ENCODE peak calls at places on chromosomes 3 and 15, in nine cellular contexts. C is mammary epithelial cell, A is thyroid gland, V is vagina, K is tibial nerve, D is AG04450, X is H9, N is HCT116, H is upper lobe of left lung. G is an unnamed sample.

GRCh38 chr3:150317469-150317868 is 90.6 kb upstream of the TSC22D2 start:
- DNase-seq in N (no peak), A (no peak), C (no peak), X (no peak), H (no peak), D (no peak), K (no peak), V (no peak), G (no peak)

GRCh38 chr3:4670352-4670751 is 177.2 kb downstream of the ITPR1 start:
- DNase-seq in K (no peak), N (no peak), D (no peak), V (no peak), C (no peak), A (no peak), X (peak; percentile 52), H (no peak), G (no peak)

GRCh38 chr3:139778884-139779283 is 101.1 kb upstream of the NMNAT3 start:
- DNase-seq in A (no peak), V (no peak), D (no peak), H (no peak), C (no peak), X (no peak), N (no peak), K (no peak), G (no peak)

GRCh38 chr3:194707176-194707575 is 21.5 kb downstream of the FAM43A start:
- DNase-seq in N (no peak), C (no peak), X (no peak), D (no peak), K (no peak), V (no peak), A (no peak), H (no peak), G (no peak)

GRCh38 chr3:159174715-159175390 is 373.0 kb downstream of the MFSD1 start:
- DNase-seq in N (no peak), H (no peak), D (no peak), V (no peak), X (no peak), C (peak; percentile 74), A (no peak), K (no peak), G (no peak)

GRCh38 chr15:57312006-57312322 is 64.3 kb upstream of the CGNL1 start:
- DNase-seq in X (no peak), K (no peak), C (no peak), A (no peak), H (no peak), D (no peak), N (no peak), V (no peak), G (no peak)

GRCh38 chr3:24192469-24193056 is 247.5 kb downstream of the NR1D2 start:
- DNase-seq in N (no peak), X (no peak), K (no peak), A (no peak), C (no peak), D (no peak), H (no peak), V (no peak), G (no peak)

GRCh38 chr3:23923786-23924185 is 6.9 kb downstream of the RPL15 start:
- DNase-seq in N (no peak), X (no peak), V (no peak), D (peak; percentile 74), K (no peak), C (no peak), A (no peak), H (no peak), G (no peak)

GRCh38 chr15:91710072-91710471 is 143.4 kb upstream of the SLCO3A1 start:
- DNase-seq in A (no peak), V (no peak), H (no peak), X (no peak), K (no peak), D (no peak), C (peak; percentile 83), N (no peak), G (no peak)

GRCh38 chr3:115806501-115806900 is 183.2 kb downstream of the GAP43 start:
- DNase-seq in A (no peak), N (no peak), H (no peak), C (no peak), K (no peak), V (no peak), D (no peak), X (no peak), G (no peak)

GRCh38 chr3:123378409-123378915 is 70.4 kb downstream of the ADCY5 start:
- DNase-seq in A (no peak), X (no peak), D (no peak), H (no peak), K (no peak), V (no peak), C (no peak), N (no peak), G (no peak)
- H3K27ac ChIP-seq in A (no peak overlapping the region), X (no peak overlapping the region), D (no peak overlapping the region), H (no peak overlapping the region), K (no peak overlapping the region), V (no peak overlapping the region), C (no peak overlapping the region), N (no peak overlapping the region), G (no peak overlapping the region)

DNA sequence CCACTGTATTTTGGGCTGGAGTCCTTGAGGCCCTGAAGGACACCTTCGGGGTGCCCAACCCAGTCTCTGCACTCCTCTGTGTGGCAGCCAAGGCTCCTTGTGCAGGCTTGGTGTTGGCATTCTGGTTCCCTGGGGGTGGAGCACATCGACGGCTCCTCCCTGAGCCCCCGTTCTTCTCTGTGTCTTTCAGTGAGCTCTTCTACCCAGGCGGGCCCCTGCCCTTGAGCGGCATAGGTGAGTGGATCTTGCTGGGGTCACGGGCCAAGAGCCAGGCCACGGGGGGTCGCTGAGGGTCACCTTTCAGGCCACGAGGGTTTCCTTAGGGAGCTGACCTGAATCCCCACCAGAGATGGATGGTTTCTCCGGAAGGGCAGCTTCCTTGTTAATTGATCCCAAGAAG is 234.8 kb downstream of the SNRPN start:
- DNase-seq in C (no peak), X (no peak), A (no peak), H (peak; percentile 49), N (no peak), K (no peak), V (no peak), D (no peak), G (no peak)
- H3K9me3 ChIP-seq in C (peaks cover 65% of the 10 kb centered on the region), X (peaks cover 51% of the 10 kb centered on the region), A (no peaks in the 10 kb centered on the region), H (peaks cover 5% of the 10 kb centered on the region), N (no peaks in the 10 kb centered on the region), K (no peaks in the 10 kb centered on the region), V (no peaks in the 10 kb centered on the region), D (peaks cover 100% of the 10 kb centered on the region), G (peaks cover 8% of the 10 kb centered on the region)

DNA sequence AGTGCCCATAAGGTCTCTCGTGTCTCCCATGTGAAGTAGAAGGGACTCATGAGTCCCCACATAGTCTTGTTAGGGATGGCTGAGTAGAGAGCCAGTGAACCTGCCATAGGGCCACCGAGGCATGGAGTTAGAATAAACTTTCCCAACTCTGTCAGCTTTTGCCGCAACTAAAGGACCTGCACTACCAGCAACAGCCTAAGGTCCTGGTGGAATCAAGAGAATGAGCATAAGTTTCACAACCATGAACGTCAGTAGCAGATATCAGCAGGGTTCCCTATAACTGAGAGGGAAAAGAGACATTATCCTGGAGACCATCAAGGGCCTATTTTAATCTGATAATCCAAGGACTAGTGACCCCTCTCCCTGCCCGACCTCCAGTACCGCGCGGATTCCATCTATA is 60.3 kb upstream of the FNDC3B start:
- DNase-seq in H (no peak), N (no peak), X (no peak), A (no peak), V (no peak), D (no peak), C (no peak), K (no peak), G (no peak)
- TF ChIP-seq CTCF in H (no peak), N (no peak), X (no peak), A (no peak), V (no peak), D (no peak), C (no peak), K (no peak), G (no peak)

DNA sequence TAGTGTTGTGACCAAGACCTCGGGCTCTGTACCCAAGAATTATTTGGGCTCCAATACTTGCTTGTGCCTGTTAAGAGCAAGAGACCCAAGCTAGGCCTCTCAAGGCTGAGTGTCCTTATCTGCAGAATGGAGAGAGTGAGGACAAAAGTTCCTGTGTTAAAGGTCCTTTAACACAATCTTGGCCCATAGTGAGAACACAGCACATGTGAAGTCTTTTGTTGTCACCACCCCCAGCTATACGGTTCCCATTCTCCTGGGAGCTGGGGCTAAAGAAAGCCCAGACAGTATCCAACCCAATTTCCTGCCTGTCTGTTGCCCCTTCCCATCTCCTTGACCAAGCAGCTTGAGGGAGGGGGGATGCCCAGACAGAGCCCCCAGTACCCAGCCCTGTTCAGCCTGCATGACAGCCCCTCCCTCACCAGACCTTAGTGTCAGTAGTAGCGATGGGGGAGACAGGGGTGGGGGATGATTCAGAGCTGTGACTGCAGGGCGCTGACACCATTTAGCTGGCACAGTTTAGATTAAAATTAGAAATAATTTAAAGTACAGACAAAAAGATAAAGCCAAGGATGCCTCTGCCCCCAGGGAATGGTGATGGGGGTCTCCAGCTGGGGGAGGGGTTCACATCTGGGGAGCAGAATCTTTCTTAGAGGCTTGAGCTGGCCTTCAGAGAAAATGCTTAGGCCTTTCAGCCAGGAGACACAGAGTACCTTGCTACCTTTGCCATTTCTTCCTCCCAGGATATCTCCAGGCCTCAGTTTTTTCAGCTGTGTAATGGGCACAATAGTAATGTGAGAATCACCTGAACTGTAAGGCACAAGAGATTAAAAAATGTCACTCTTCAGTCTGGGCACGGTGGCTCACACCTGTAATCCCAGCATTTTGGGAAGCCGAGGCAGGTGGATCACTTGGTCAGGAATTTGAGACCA is 2.7 kb downstream of the PRKCD start:
- DNase-seq in C (no peak), N (no peak), X (no peak), H (no peak), A (no peak), V (no peak), D (no peak), K (no peak), G (no peak)
- H3K27ac ChIP-seq in C (no peak overlapping the region), N (no peak overlapping the region), X (no peak overlapping the region), H (peak overlapping the region; percentile 99), A (peak overlapping the region; percentile 44), V (no peak overlapping the region), D (no peak overlapping the region), K (peak overlapping the region; percentile 91), G (no peak overlapping the region)

GRCh38 chr15:46576611-46577010 is 941.8 kb downstream of the SQOR start:
- DNase-seq in A (no peak), V (no peak), H (no peak), D (no peak), N (no peak), C (no peak), X (no peak), K (no peak), G (no peak)
- H3K9me3 ChIP-seq in A (no peaks in the 10 kb centered on the region), V (no peaks in the 10 kb centered on the region), H (no peaks in the 10 kb centered on the region), D (no peaks in the 10 kb centered on the region), N (peaks cover 9% of the 10 kb centered on the region), C (peaks cover 22% of the 10 kb centered on the region), X (no peaks in the 10 kb centered on the region), K (no peaks in the 10 kb centered on the region), G (no peaks in the 10 kb centered on the region)